ENCODE peak calls at places on chromosomes 1 and 21, in nine cellular contexts. U is glutamatergic neuron, H is ascending aorta, E is Calu3, F is HFF-Myc, X is GM12864, D is epithelial cell of esophagus, M is body of pancreas, V is tibial nerve. A is an unnamed sample.
A peak's percentile ranks its signal among the peaks of the same experiment; 100 is the strongest.

GRCh38 chr1:37667023-37667769 is 25.1 kb upstream of the CDCA8 start:
- DNase-seq in U (peak; percentile 74), H (no peak), E (no peak), F (no peak), X (no peak), D (no peak), M (no peak), V (no peak), A (no peak)

GRCh38 chr1:237041795-237042466 is at the start of gene RYR2:
- DNase-seq in U (peak; percentile 79), H (no peak), E (no peak), F (no peak), X (no peak), D (peak; percentile 30), M (peak; percentile 49), V (no peak), A (no peak)

GRCh38 chr1:113871597-113872113 is at the start of gene PTPN22:
- DNase-seq in U (no peak), H (peak; percentile 34), E (no peak), F (peak; percentile 38), X (peak; percentile 88), D (peak; percentile 74), M (peak; percentile 23), V (peak; percentile 21), A (peak; percentile 76)

GRCh38 chr21:36052860-36053766 is 7.2 kb downstream of the SETD4 start:
- DNase-seq in U (no peak), H (no peak), E (no peak), F (no peak), X (no peak), D (peak; percentile 70), M (no peak), V (no peak), A (no peak)

GRCh38 chr1:216422821-216423529 is at the start of gene USH2A:
- DNase-seq in U (peak; percentile 24), H (no peak), E (no peak), F (no peak), X (no peak), D (no peak), M (peak; percentile 65), V (no peak), A (no peak)

GRCh38 chr1:217721692-217722091 is 90.5 kb downstream of the SPATA17 start:
- DNase-seq in U (no peak), H (no peak), E (no peak), F (no peak), X (no peak), D (peak; percentile 17), M (no peak), V (no peak), A (no peak)

GRCh38 chr1:9031484-9032259 is 5.4 kb upstream of the SLC2A7 start:
- DNase-seq in U (no peak), H (no peak), E (no peak), F (no peak), X (no peak), D (no peak), M (no peak), V (no peak), A (no peak)

GRCh38 chr1:187842406-187843165 is 1013.8 kb downstream of the PLA2G4A start:
- DNase-seq in U (peak; percentile 20), H (no peak), E (peak; percentile 25), F (no peak), X (no peak), D (peak; percentile 98), M (no peak), V (no peak), A (no peak)

GRCh38 chr1:210233495-210234253 is 1.1 kb downstream of the SERTAD4 start:
- DNase-seq in U (peak; percentile 64), H (no peak), E (peak; percentile 89), F (no peak), X (no peak), D (peak; percentile 67), M (peak; percentile 48), V (no peak), A (no peak)

DNA sequence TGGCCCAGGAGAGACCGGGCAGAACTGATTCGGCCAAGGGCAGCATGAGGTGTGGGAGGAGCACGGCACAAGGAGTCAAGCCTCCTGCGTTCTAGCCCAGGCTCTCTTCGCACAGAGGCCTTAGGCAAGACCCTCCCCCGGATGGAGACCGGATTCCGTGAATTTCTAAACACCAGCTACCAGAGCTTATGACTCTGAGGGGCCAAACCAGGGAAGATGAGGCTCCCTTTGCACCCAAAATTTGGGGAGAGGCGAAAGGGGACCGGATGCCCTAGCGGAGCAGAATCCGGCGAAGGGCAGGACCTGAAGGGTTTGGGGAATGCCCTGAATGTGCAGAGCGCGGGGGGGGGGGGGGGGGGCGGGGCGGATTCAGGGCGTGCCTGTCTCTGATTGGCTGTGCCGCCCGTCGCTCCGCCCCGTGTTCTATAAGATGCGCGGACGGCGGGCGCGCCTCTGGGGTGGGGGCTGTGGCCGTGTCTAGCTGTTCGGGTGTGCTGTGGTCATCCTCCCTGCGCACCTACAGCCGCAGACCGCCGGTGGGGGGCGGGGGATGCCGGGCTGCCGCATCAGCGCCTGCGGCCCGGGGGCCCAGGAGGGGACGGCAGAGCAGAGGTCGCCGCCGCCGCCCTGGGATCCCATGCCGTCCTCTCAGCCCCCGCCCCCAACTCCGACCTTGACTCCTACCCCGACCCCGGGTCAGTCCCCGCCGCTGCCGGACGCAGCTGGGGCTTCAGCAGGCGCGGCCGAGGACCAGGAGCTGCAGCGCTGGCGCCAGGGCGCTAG is at the start of gene TRNP1:
- DNase-seq in U (peak; percentile 87), H (no peak), E (peak; percentile 89), F (no peak), X (no peak), D (peak; percentile 82), M (peak; percentile 84), V (peak; percentile 61), A (peak; percentile 54)
- TF ChIP-seq CTCF in U (no peak), H (no peak), E (no peak), F (no peak), X (no peak), D (no peak), M (no peak), V (no peak), A (no peak)

GRCh38 chr1:202561726-202562442 is 148.4 kb downstream of the SYT2 start:
- DNase-seq in U (no peak), H (no peak), E (no peak), F (no peak), X (no peak), D (no peak), M (no peak), V (no peak), A (no peak)
- TF ChIP-seq CTCF in U (no peak), H (peak; percentile 11), E (no peak), F (no peak), X (peak; percentile 6), D (peak; percentile 34), M (no peak), V (no peak), A (no peak)

DNA sequence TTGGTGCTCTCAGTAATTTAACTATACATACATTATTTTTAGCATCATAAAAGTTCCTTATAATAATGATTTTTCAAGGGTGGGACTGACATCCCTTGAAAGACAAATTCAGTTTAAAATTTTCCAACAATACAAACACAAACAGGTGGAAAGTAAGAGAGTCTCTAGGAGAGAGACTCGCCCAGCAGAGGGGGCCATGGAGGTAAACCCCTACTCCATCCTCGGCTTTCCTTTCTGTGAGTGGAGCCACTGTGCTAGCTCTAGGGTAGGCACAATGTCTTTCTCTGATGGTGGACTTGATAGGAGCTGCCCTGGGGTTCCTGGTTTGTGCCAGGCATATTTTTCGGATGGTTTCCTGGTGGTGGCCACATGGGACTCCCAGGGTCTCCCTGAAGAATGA is 8.3 kb downstream of the CSMD2 start:
- DNase-seq in U (no peak), H (no peak), E (no peak), F (no peak), X (no peak), D (no peak), M (no peak), V (no peak), A (no peak)
- TF ChIP-seq CTCF in U (no peak), H (no peak), E (no peak), F (no peak), X (no peak), D (no peak), M (no peak), V (no peak), A (no peak)

GRCh38 chr1:182087951-182088350 is 26.4 kb upstream of the ZNF648 start:
- DNase-seq in U (no peak), H (no peak), E (peak; percentile 62), F (no peak), X (no peak), D (peak; percentile 93), M (no peak), V (no peak), A (peak; percentile 24)
- TF ChIP-seq CTCF in U (no peak), H (no peak), E (no peak), F (no peak), X (no peak), D (no peak), M (no peak), V (no peak), A (no peak)

GRCh38 chr1:28031173-28031572 is 57.2 kb downstream of the EYA3 start:
- DNase-seq in U (no peak), H (no peak), E (no peak), F (no peak), X (no peak), D (peak; percentile 27), M (no peak), V (no peak), A (no peak)

GRCh38 chr1:28035420-28035819 is 53.0 kb downstream of the EYA3 start:
- DNase-seq in U (no peak), H (no peak), E (no peak), F (no peak), X (no peak), D (no peak), M (no peak), V (no peak), A (no peak)

GRCh38 chr1:28039341-28039740 is 49.1 kb downstream of the EYA3 start:
- DNase-seq in U (no peak), H (no peak), E (no peak), F (no peak), X (no peak), D (no peak), M (no peak), V (no peak), A (no peak)

GRCh38 chr1:28037946-28038345 is 50.5 kb downstream of the EYA3 start:
- DNase-seq in U (no peak), H (no peak), E (peak; percentile 2), F (no peak), X (no peak), D (peak; percentile 74), M (no peak), V (no peak), A (no peak)

DNA sequence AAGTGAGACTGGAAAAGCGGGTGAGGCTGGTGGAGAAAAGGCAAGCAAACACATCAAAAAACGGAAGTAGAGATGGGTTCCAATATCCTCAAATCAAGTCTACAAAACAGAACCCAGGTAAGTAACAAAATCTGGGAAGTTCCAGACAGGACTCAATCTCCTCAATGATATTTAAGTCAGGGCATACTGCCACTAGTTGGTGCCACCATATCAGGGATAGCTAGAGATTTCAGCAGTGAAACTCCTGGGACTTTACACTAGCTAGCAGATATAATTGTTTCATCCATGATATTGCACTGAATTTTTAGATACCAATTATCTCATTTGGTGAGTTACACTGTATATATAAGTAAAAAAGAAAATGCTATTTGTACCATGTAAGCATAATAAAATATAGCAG is 52.0 kb downstream of the EYA3 start:
- DNase-seq in U (no peak), H (no peak), E (no peak), F (no peak), X (no peak), D (peak; percentile 13), M (no peak), V (no peak), A (no peak)
- TF ChIP-seq CTCF in U (no peak), H (peak; percentile 42), E (no peak), F (no peak), X (peak; percentile 30), D (peak; percentile 28), M (no peak), V (no peak), A (no peak)

A was measured in CD4-positive, alpha-beta T cell.